ENCODE peak calls at places on chromosomes 2 and 18, in ten cellular contexts. One of them, this sample, is unnamed.
A peak's percentile ranks its signal among the peaks of the same experiment; 100 is the strongest.

GRCh38 chr2:108971661-108972566 is 17.1 kb downstream of the EDAR start:
- DNase-seq in sigmoid colon: no peak
- DNase-seq in Caco-2: no peak
- DNase-seq in tibial artery: peak; percentile 63
- DNase-seq in dorsolateral prefrontal cortex: no peak
- DNase-seq in osteoblast: peak; percentile 93
- DNase-seq in neural crest cell: no peak
- DNase-seq in AG09309: peak; percentile 4
- DNase-seq in AG09319: no peak
- DNase-seq in PC-9: peak; percentile 87
- DNase-seq in this sample: no peak

GRCh38 chr18:33205777-33206176 is 234.7 kb downstream of the CCDC178 start:
- DNase-seq in PC-9: no peak
- DNase-seq in Caco-2: no peak
- DNase-seq in dorsolateral prefrontal cortex: no peak
- DNase-seq in osteoblast: no peak
- DNase-seq in neural crest cell: no peak
- DNase-seq in AG09319: no peak
- DNase-seq in AG09309: no peak
- DNase-seq in tibial artery: no peak
- DNase-seq in sigmoid colon: no peak
- DNase-seq in this sample: no peak

GRCh38 chr18:58567453-58568196 is 61.3 kb downstream of the ALPK2 start:
- DNase-seq in PC-9: no peak
- DNase-seq in AG09309: peak; percentile 92
- DNase-seq in AG09319: peak; percentile 93
- DNase-seq in sigmoid colon: no peak
- DNase-seq in osteoblast: peak; percentile 76
- DNase-seq in dorsolateral prefrontal cortex: no peak
- DNase-seq in tibial artery: no peak
- DNase-seq in neural crest cell: no peak
- DNase-seq in Caco-2: no peak
- DNase-seq in this sample: no peak

GRCh38 chr2:178530625-178531142 is 50.4 kb downstream of the PLEKHA3 start:
- DNase-seq in AG09319: no peak
- DNase-seq in osteoblast: no peak
- DNase-seq in AG09309: no peak
- DNase-seq in tibial artery: no peak
- DNase-seq in sigmoid colon: no peak
- DNase-seq in dorsolateral prefrontal cortex: no peak
- DNase-seq in PC-9: no peak
- DNase-seq in neural crest cell: no peak
- DNase-seq in Caco-2: no peak
- DNase-seq in this sample: peak; percentile 76

GRCh38 chr2:79511320-79511951 is 1.4 kb upstream of the CTNNA2 start:
- DNase-seq in Caco-2: peak; percentile 62
- DNase-seq in PC-9: no peak
- DNase-seq in AG09309: no peak
- DNase-seq in neural crest cell: peak; percentile 68
- DNase-seq in tibial artery: no peak
- DNase-seq in dorsolateral prefrontal cortex: no peak
- DNase-seq in AG09319: no peak
- DNase-seq in osteoblast: peak; percentile 82
- DNase-seq in sigmoid colon: no peak
- DNase-seq in this sample: no peak

GRCh38 chr2:218643751-218644310 is 15.6 kb downstream of the ZNF142 start:
- DNase-seq in neural crest cell: no peak
- DNase-seq in PC-9: no peak
- DNase-seq in AG09309: no peak
- DNase-seq in sigmoid colon: no peak
- DNase-seq in AG09319: no peak
- DNase-seq in Caco-2: no peak
- DNase-seq in dorsolateral prefrontal cortex: no peak
- DNase-seq in tibial artery: no peak
- DNase-seq in osteoblast: no peak
- DNase-seq in this sample: no peak

GRCh38 chr2:238988105-238988504 is 140.2 kb downstream of the TWIST2 start:
- DNase-seq in tibial artery: peak; percentile 38
- DNase-seq in AG09309: no peak
- DNase-seq in dorsolateral prefrontal cortex: no peak
- DNase-seq in neural crest cell: no peak
- DNase-seq in osteoblast: no peak
- DNase-seq in AG09319: no peak
- DNase-seq in PC-9: no peak
- DNase-seq in Caco-2: no peak
- DNase-seq in sigmoid colon: no peak
- DNase-seq in this sample: no peak

GRCh38 chr18:80253871-80254492 is 6.7 kb upstream of the PARD6G start:
- DNase-seq in osteoblast: peak; percentile 34
- DNase-seq in tibial artery: no peak
- DNase-seq in AG09319: no peak
- DNase-seq in dorsolateral prefrontal cortex: no peak
- DNase-seq in PC-9: no peak
- DNase-seq in Caco-2: no peak
- DNase-seq in AG09309: no peak
- DNase-seq in sigmoid colon: no peak
- DNase-seq in neural crest cell: no peak
- DNase-seq in this sample: no peak

GRCh38 chr2:156005999-156006712 is 326.4 kb downstream of the NR4A2 start:
- DNase-seq in PC-9: no peak
- DNase-seq in tibial artery: no peak
- DNase-seq in osteoblast: no peak
- DNase-seq in neural crest cell: no peak
- DNase-seq in sigmoid colon: no peak
- DNase-seq in Caco-2: peak; percentile 48
- DNase-seq in AG09319: no peak
- DNase-seq in dorsolateral prefrontal cortex: no peak
- DNase-seq in AG09309: no peak
- DNase-seq in this sample: no peak
- TF ChIP-seq CTCF in PC-9: no peak
- TF ChIP-seq CTCF in tibial artery: no peak
- TF ChIP-seq CTCF in osteoblast: no peak
- TF ChIP-seq CTCF in neural crest cell: no peak
- TF ChIP-seq CTCF in sigmoid colon: no peak
- TF ChIP-seq CTCF in Caco-2: no peak
- TF ChIP-seq CTCF in AG09319: no peak
- TF ChIP-seq CTCF in dorsolateral prefrontal cortex: no peak
- TF ChIP-seq CTCF in AG09309: no peak
- TF ChIP-seq CTCF in this sample: no peak

GRCh38 chr2:28958689-28959088 is 22.4 kb upstream of the TOGARAM2 start:
- DNase-seq in AG09319: peak; percentile 45
- DNase-seq in AG09309: peak; percentile 40
- DNase-seq in PC-9: peak; percentile 71
- DNase-seq in sigmoid colon: peak; percentile 81
- DNase-seq in osteoblast: peak; percentile 89
- DNase-seq in Caco-2: peak; percentile 69
- DNase-seq in neural crest cell: peak; percentile 55
- DNase-seq in dorsolateral prefrontal cortex: peak; percentile 67
- DNase-seq in tibial artery: no peak
- DNase-seq in this sample: peak; percentile 67

GRCh38 chr2:28955492-28955891 is 25.6 kb upstream of the TOGARAM2 start:
- DNase-seq in AG09319: no peak
- DNase-seq in Caco-2: no peak
- DNase-seq in AG09309: no peak
- DNase-seq in dorsolateral prefrontal cortex: no peak
- DNase-seq in osteoblast: no peak
- DNase-seq in PC-9: no peak
- DNase-seq in sigmoid colon: no peak
- DNase-seq in tibial artery: no peak
- DNase-seq in neural crest cell: no peak
- DNase-seq in this sample: no peak

GRCh38 chr2:28952806-28953190 is 28.3 kb upstream of the TOGARAM2 start:
- DNase-seq in PC-9: no peak
- DNase-seq in sigmoid colon: no peak
- DNase-seq in Caco-2: no peak
- DNase-seq in tibial artery: no peak
- DNase-seq in dorsolateral prefrontal cortex: no peak
- DNase-seq in AG09319: no peak
- DNase-seq in neural crest cell: no peak
- DNase-seq in AG09309: no peak
- DNase-seq in osteoblast: no peak
- DNase-seq in this sample: no peak

GRCh38 chr2:28956890-28957289 is 24.2 kb upstream of the TOGARAM2 start:
- DNase-seq in neural crest cell: peak; percentile 29
- DNase-seq in AG09309: no peak
- DNase-seq in PC-9: no peak
- DNase-seq in osteoblast: no peak
- DNase-seq in Caco-2: no peak
- DNase-seq in tibial artery: no peak
- DNase-seq in AG09319: no peak
- DNase-seq in dorsolateral prefrontal cortex: no peak
- DNase-seq in sigmoid colon: no peak
- DNase-seq in this sample: no peak

DNA sequence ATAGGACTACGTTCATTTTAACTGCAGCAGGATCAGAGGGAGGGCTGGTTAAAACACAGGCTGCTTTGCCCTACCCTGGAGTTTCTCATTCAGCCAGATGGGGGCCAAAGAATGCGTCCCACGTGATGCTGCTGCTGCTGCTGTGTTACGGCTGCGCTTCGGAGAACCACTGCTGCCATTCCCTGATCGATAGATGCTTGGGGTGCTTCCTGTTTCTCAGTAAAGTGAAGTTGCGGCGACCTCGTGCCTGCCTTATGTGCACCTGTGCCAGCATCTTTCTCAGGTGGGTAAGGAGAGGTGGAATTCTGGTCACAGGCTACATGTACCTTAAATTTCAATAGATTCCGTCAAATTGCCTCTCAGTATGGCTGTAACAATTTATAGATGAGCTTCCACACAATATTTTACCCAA is 24.7 kb upstream of the TOGARAM2 start:
- DNase-seq in tibial artery: no peak
- DNase-seq in dorsolateral prefrontal cortex: no peak
- DNase-seq in PC-9: no peak
- DNase-seq in neural crest cell: peak; percentile 48
- DNase-seq in AG09319: no peak
- DNase-seq in sigmoid colon: no peak
- DNase-seq in Caco-2: no peak
- DNase-seq in osteoblast: peak; percentile 82
- DNase-seq in AG09309: no peak
- DNase-seq in this sample: no peak
- TF ChIP-seq CTCF in tibial artery: peak; percentile 9
- TF ChIP-seq CTCF in dorsolateral prefrontal cortex: no peak
- TF ChIP-seq CTCF in PC-9: no peak
- TF ChIP-seq CTCF in neural crest cell: peak; percentile 57
- TF ChIP-seq CTCF in AG09319: peak; percentile 30
- TF ChIP-seq CTCF in sigmoid colon: no peak
- TF ChIP-seq CTCF in Caco-2: no peak
- TF ChIP-seq CTCF in osteoblast: peak; percentile 46
- TF ChIP-seq CTCF in AG09309: peak; percentile 45
- TF ChIP-seq CTCF in this sample: peak; percentile 34

GRCh38 chr2:66447676-66448075 is 12.8 kb downstream of the MEIS1 start:
- DNase-seq in AG09309: no peak
- DNase-seq in dorsolateral prefrontal cortex: no peak
- DNase-seq in sigmoid colon: no peak
- DNase-seq in AG09319: no peak
- DNase-seq in neural crest cell: no peak
- DNase-seq in PC-9: no peak
- DNase-seq in osteoblast: no peak
- DNase-seq in tibial artery: no peak
- DNase-seq in Caco-2: no peak
- DNase-seq in this sample: no peak

GRCh38 chr2:66445781-66446177 is 10.9 kb downstream of the MEIS1 start:
- DNase-seq in dorsolateral prefrontal cortex: no peak
- DNase-seq in AG09309: no peak
- DNase-seq in Caco-2: no peak
- DNase-seq in osteoblast: no peak
- DNase-seq in AG09319: no peak
- DNase-seq in tibial artery: no peak
- DNase-seq in PC-9: no peak
- DNase-seq in neural crest cell: no peak
- DNase-seq in sigmoid colon: peak; percentile 67
- DNase-seq in this sample: no peak

GRCh38 chr2:66446178-66446860 is 11.4 kb downstream of the MEIS1 start:
- DNase-seq in osteoblast: no peak
- DNase-seq in sigmoid colon: peak; percentile 84
- DNase-seq in PC-9: no peak
- DNase-seq in tibial artery: no peak
- DNase-seq in Caco-2: no peak
- DNase-seq in neural crest cell: no peak
- DNase-seq in dorsolateral prefrontal cortex: no peak
- DNase-seq in AG09309: no peak
- DNase-seq in AG09319: no peak
- DNase-seq in this sample: no peak

GRCh38 chr2:66446924-66447323 is 12.0 kb downstream of the MEIS1 start:
- DNase-seq in osteoblast: peak; percentile 50
- DNase-seq in AG09309: no peak
- DNase-seq in AG09319: no peak
- DNase-seq in neural crest cell: no peak
- DNase-seq in PC-9: no peak
- DNase-seq in dorsolateral prefrontal cortex: no peak
- DNase-seq in sigmoid colon: no peak
- DNase-seq in Caco-2: no peak
- DNase-seq in tibial artery: no peak
- DNase-seq in this sample: no peak

GRCh38 chr2:66448592-66448991 is 13.7 kb downstream of the MEIS1 start:
- DNase-seq in PC-9: no peak
- DNase-seq in Caco-2: no peak
- DNase-seq in tibial artery: no peak
- DNase-seq in neural crest cell: no peak
- DNase-seq in AG09309: no peak
- DNase-seq in dorsolateral prefrontal cortex: no peak
- DNase-seq in osteoblast: no peak
- DNase-seq in AG09319: no peak
- DNase-seq in sigmoid colon: no peak
- DNase-seq in this sample: no peak
- TF ChIP-seq CTCF in PC-9: no peak
- TF ChIP-seq CTCF in Caco-2: no peak
- TF ChIP-seq CTCF in tibial artery: no peak
- TF ChIP-seq CTCF in neural crest cell: no peak
- TF ChIP-seq CTCF in AG09309: no peak
- TF ChIP-seq CTCF in dorsolateral prefrontal cortex: no peak
- TF ChIP-seq CTCF in osteoblast: no peak
- TF ChIP-seq CTCF in AG09319: no peak
- TF ChIP-seq CTCF in sigmoid colon: no peak
- TF ChIP-seq CTCF in this sample: no peak

GRCh38 chr2:19664651-19665050 is 237.1 kb downstream of the TTC32 start:
- DNase-seq in sigmoid colon: no peak
- DNase-seq in neural crest cell: no peak
- DNase-seq in osteoblast: no peak
- DNase-seq in AG09309: no peak
- DNase-seq in PC-9: no peak
- DNase-seq in tibial artery: no peak
- DNase-seq in Caco-2: no peak
- DNase-seq in dorsolateral prefrontal cortex: no peak
- DNase-seq in AG09319: no peak
- DNase-seq in this sample: no peak

GRCh38 chr2:19669126-19669525 is 232.7 kb downstream of the TTC32 start:
- DNase-seq in sigmoid colon: no peak
- DNase-seq in Caco-2: no peak
- DNase-seq in AG09309: no peak
- DNase-seq in AG09319: no peak
- DNase-seq in neural crest cell: no peak
- DNase-seq in tibial artery: no peak
- DNase-seq in PC-9: peak; percentile 6
- DNase-seq in osteoblast: no peak
- DNase-seq in dorsolateral prefrontal cortex: no peak
- DNase-seq in this sample: no peak

GRCh38 chr2:19667536-19667949 is 234.2 kb downstream of the TTC32 start:
- DNase-seq in tibial artery: no peak
- DNase-seq in dorsolateral prefrontal cortex: no peak
- DNase-seq in AG09319: no peak
- DNase-seq in osteoblast: no peak
- DNase-seq in neural crest cell: no peak
- DNase-seq in AG09309: no peak
- DNase-seq in Caco-2: no peak
- DNase-seq in PC-9: no peak
- DNase-seq in sigmoid colon: no peak
- DNase-seq in this sample: no peak

GRCh38 chr2:19669605-19670004 is 232.2 kb downstream of the TTC32 start:
- DNase-seq in Caco-2: no peak
- DNase-seq in sigmoid colon: no peak
- DNase-seq in osteoblast: no peak
- DNase-seq in AG09319: no peak
- DNase-seq in tibial artery: no peak
- DNase-seq in dorsolateral prefrontal cortex: no peak
- DNase-seq in PC-9: peak; percentile 20
- DNase-seq in neural crest cell: no peak
- DNase-seq in AG09309: no peak
- DNase-seq in this sample: no peak

DNA sequence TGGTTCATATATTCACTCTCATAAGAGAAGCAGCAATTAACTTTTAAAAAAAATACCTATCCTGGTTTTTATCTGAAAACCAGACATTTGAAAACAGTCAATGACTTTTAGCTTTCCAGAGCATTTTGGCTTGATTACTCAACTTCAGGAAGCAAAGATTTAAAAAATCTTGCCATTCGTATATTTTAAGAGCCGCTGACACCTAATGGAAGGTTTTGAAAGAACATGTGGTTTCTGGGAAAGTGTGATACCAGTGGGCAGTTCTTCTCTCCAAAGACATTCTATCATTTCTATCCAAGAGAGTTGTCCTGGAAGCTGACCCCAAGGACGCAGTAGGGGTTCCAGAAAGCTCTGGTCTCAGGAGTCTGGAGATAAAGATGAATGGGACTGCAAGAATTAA is 234.7 kb downstream of the TTC32 start:
- DNase-seq in AG09319: no peak
- DNase-seq in PC-9: no peak
- DNase-seq in sigmoid colon: no peak
- DNase-seq in osteoblast: no peak
- DNase-seq in dorsolateral prefrontal cortex: no peak
- DNase-seq in neural crest cell: no peak
- DNase-seq in AG09309: no peak
- DNase-seq in Caco-2: no peak
- DNase-seq in tibial artery: no peak
- DNase-seq in this sample: no peak
- TF ChIP-seq CTCF in AG09319: peak; percentile 26
- TF ChIP-seq CTCF in PC-9: peak; percentile 63
- TF ChIP-seq CTCF in sigmoid colon: no peak
- TF ChIP-seq CTCF in osteoblast: peak; percentile 50
- TF ChIP-seq CTCF in dorsolateral prefrontal cortex: no peak
- TF ChIP-seq CTCF in neural crest cell: peak; percentile 39
- TF ChIP-seq CTCF in AG09309: peak; percentile 40
- TF ChIP-seq CTCF in Caco-2: peak; percentile 24
- TF ChIP-seq CTCF in tibial artery: peak; percentile 20
- TF ChIP-seq CTCF in this sample: no peak